ENCODE peak calls at places on chromosomes 7 and 10, in six cellular contexts. One of them, this sample, is unnamed.
A peak's percentile ranks its signal among the peaks of the same experiment; 100 is the strongest.

GRCh38 chr7:229184-229964 is 37.0 kb downstream of the FAM20C start:
- DNase-seq in nephron progenitor cell: no peak
- DNase-seq in colonic mucosa: peak; percentile 41
- DNase-seq in retinal pigment epithelial cell: no peak
- DNase-seq in HL-60: no peak
- DNase-seq in OCI-LY7: no peak
- DNase-seq in this sample: no peak

GRCh38 chr10:128763588-128763987 is 637.4 kb upstream of the MKI67 start:
- DNase-seq in nephron progenitor cell: no peak
- DNase-seq in colonic mucosa: no peak
- DNase-seq in retinal pigment epithelial cell: no peak
- DNase-seq in HL-60: no peak
- DNase-seq in OCI-LY7: no peak
- DNase-seq in this sample: no peak

GRCh38 chr10:30282226-30282625 is 66.9 kb downstream of the MTPAP start:
- DNase-seq in nephron progenitor cell: no peak
- DNase-seq in colonic mucosa: no peak
- DNase-seq in retinal pigment epithelial cell: no peak
- DNase-seq in HL-60: no peak
- DNase-seq in OCI-LY7: no peak
- DNase-seq in this sample: no peak

GRCh38 chr7:159065151-159065550 is 79.5 kb downstream of the VIPR2 start:
- DNase-seq in nephron progenitor cell: no peak
- DNase-seq in colonic mucosa: no peak
- DNase-seq in retinal pigment epithelial cell: no peak
- DNase-seq in HL-60: no peak
- DNase-seq in OCI-LY7: no peak
- DNase-seq in this sample: no peak

GRCh38 chr7:112452102-112452888 is 2.0 kb downstream of the IFRD1 start:
- DNase-seq in nephron progenitor cell: peak; percentile 47
- DNase-seq in colonic mucosa: peak; percentile 35
- DNase-seq in retinal pigment epithelial cell: no peak
- DNase-seq in HL-60: no peak
- DNase-seq in OCI-LY7: peak; percentile 60
- DNase-seq in this sample: peak; percentile 17

GRCh38 chr10:43452356-43452914 is 15.5 kb downstream of the ZNF487 start:
- DNase-seq in nephron progenitor cell: no peak
- DNase-seq in colonic mucosa: no peak
- DNase-seq in retinal pigment epithelial cell: no peak
- DNase-seq in HL-60: no peak
- DNase-seq in OCI-LY7: no peak
- DNase-seq in this sample: no peak

GRCh38 chr10:132471125-132471451 is 66.5 kb upstream of the INPP5A start:
- DNase-seq in nephron progenitor cell: no peak
- DNase-seq in colonic mucosa: no peak
- DNase-seq in retinal pigment epithelial cell: no peak
- DNase-seq in HL-60: no peak
- DNase-seq in OCI-LY7: no peak
- DNase-seq in this sample: no peak

GRCh38 chr7:150417863-150418262 is 32.6 kb upstream of the GIMAP8 start:
- DNase-seq in nephron progenitor cell: no peak
- DNase-seq in colonic mucosa: peak; percentile 12
- DNase-seq in retinal pigment epithelial cell: no peak
- DNase-seq in HL-60: no peak
- DNase-seq in OCI-LY7: no peak
- DNase-seq in this sample: no peak

GRCh38 chr7:2796358-2797352 is 47.5 kb downstream of the GNA12 start:
- DNase-seq in nephron progenitor cell: no peak
- DNase-seq in colonic mucosa: peak; percentile 43
- DNase-seq in retinal pigment epithelial cell: no peak
- DNase-seq in HL-60: no peak
- DNase-seq in OCI-LY7: no peak
- DNase-seq in this sample: no peak

GRCh38 chr7:64733550-64734240 is 60.5 kb upstream of the ZNF138 start:
- DNase-seq in nephron progenitor cell: no peak
- DNase-seq in colonic mucosa: no peak
- DNase-seq in retinal pigment epithelial cell: no peak
- DNase-seq in HL-60: no peak
- DNase-seq in OCI-LY7: no peak
- DNase-seq in this sample: no peak

GRCh38 chr10:34781709-34782108 is 33.4 kb downstream of the PARD3 start:
- DNase-seq in nephron progenitor cell: no peak
- DNase-seq in colonic mucosa: no peak
- DNase-seq in retinal pigment epithelial cell: no peak
- DNase-seq in HL-60: no peak
- DNase-seq in OCI-LY7: no peak
- DNase-seq in this sample: no peak

GRCh38 chr10:128049226-128050010 is 76.8 kb downstream of the MKI67 start:
- DNase-seq in nephron progenitor cell: no peak
- DNase-seq in colonic mucosa: no peak
- DNase-seq in retinal pigment epithelial cell: no peak
- DNase-seq in HL-60: no peak
- DNase-seq in OCI-LY7: no peak
- DNase-seq in this sample: no peak

GRCh38 chr10:94042814-94043175 is 49.1 kb downstream of the PLCE1 start:
- DNase-seq in nephron progenitor cell: no peak
- DNase-seq in colonic mucosa: no peak
- DNase-seq in retinal pigment epithelial cell: no peak
- DNase-seq in HL-60: no peak
- DNase-seq in OCI-LY7: no peak
- DNase-seq in this sample: no peak

GRCh38 chr10:32204606-32205005 is 142.4 kb downstream of the EPC1 start:
- DNase-seq in nephron progenitor cell: no peak
- DNase-seq in colonic mucosa: no peak
- DNase-seq in retinal pigment epithelial cell: no peak
- DNase-seq in HL-60: no peak
- DNase-seq in OCI-LY7: no peak
- DNase-seq in this sample: no peak

GRCh38 chr7:1667566-1668485 is 2.3 kb upstream of the ELFN1 start:
- DNase-seq in nephron progenitor cell: peak; percentile 77
- DNase-seq in colonic mucosa: no peak
- DNase-seq in retinal pigment epithelial cell: no peak
- DNase-seq in HL-60: no peak
- DNase-seq in OCI-LY7: no peak
- DNase-seq in this sample: peak; percentile 53

GRCh38 chr7:96034940-96035727 is 262.8 kb downstream of the DYNC1I1 start:
- DNase-seq in nephron progenitor cell: no peak
- DNase-seq in colonic mucosa: no peak
- DNase-seq in retinal pigment epithelial cell: no peak
- DNase-seq in HL-60: no peak
- DNase-seq in OCI-LY7: no peak
- DNase-seq in this sample: no peak

GRCh38 chr7:134750083-134751062 is 29.1 kb upstream of the CALD1 start:
- DNase-seq in nephron progenitor cell: peak; percentile 65
- DNase-seq in colonic mucosa: peak; percentile 62
- DNase-seq in retinal pigment epithelial cell: no peak
- DNase-seq in HL-60: peak; percentile 50
- DNase-seq in OCI-LY7: peak; percentile 61
- DNase-seq in this sample: peak; percentile 78

GRCh38 chr7:98120559-98120958 is 13.9 kb downstream of the LMTK2 start:
- DNase-seq in nephron progenitor cell: no peak
- DNase-seq in colonic mucosa: no peak
- DNase-seq in retinal pigment epithelial cell: no peak
- DNase-seq in HL-60: no peak
- DNase-seq in OCI-LY7: no peak
- DNase-seq in this sample: no peak

GRCh38 chr7:94509264-94509878 is at the start of gene CASD1:
- DNase-seq in nephron progenitor cell: no peak
- DNase-seq in colonic mucosa: peak; percentile 80
- DNase-seq in retinal pigment epithelial cell: no peak
- DNase-seq in HL-60: peak; percentile 8
- DNase-seq in OCI-LY7: peak; percentile 74
- DNase-seq in this sample: no peak

GRCh38 chr10:75400769-75401568 is 595 bp downstream of the ZNF503 start:
- DNase-seq in nephron progenitor cell: peak; percentile 66
- DNase-seq in colonic mucosa: peak; percentile 61
- DNase-seq in retinal pigment epithelial cell: no peak
- DNase-seq in HL-60: no peak
- DNase-seq in OCI-LY7: no peak
- DNase-seq in this sample: peak; percentile 71

GRCh38 chr10:75398238-75398629 is 3.3 kb downstream of the ZNF503 start:
- DNase-seq in nephron progenitor cell: no peak
- DNase-seq in colonic mucosa: no peak
- DNase-seq in retinal pigment epithelial cell: no peak
- DNase-seq in HL-60: no peak
- DNase-seq in OCI-LY7: no peak
- DNase-seq in this sample: no peak

GRCh38 chr10:75400163-75400768 is 1.3 kb downstream of the ZNF503 start:
- DNase-seq in nephron progenitor cell: no peak
- DNase-seq in colonic mucosa: no peak
- DNase-seq in retinal pigment epithelial cell: no peak
- DNase-seq in HL-60: no peak
- DNase-seq in OCI-LY7: no peak
- DNase-seq in this sample: no peak

GRCh38 chr10:75398630-75399460 is 2.7 kb downstream of the ZNF503 start:
- DNase-seq in nephron progenitor cell: peak; percentile 64
- DNase-seq in colonic mucosa: peak; percentile 22
- DNase-seq in retinal pigment epithelial cell: no peak
- DNase-seq in HL-60: no peak
- DNase-seq in OCI-LY7: no peak
- DNase-seq in this sample: peak; percentile 36

GRCh38 chr10:75399461-75400162 is 2.0 kb downstream of the ZNF503 start:
- DNase-seq in nephron progenitor cell: peak; percentile 75
- DNase-seq in colonic mucosa: peak; percentile 83
- DNase-seq in retinal pigment epithelial cell: no peak
- DNase-seq in HL-60: no peak
- DNase-seq in OCI-LY7: no peak
- DNase-seq in this sample: peak; percentile 79
- TF ChIP-seq CTCF in nephron progenitor cell: peak; percentile 49
- TF ChIP-seq CTCF in colonic mucosa: peak; percentile 61
- TF ChIP-seq CTCF in retinal pigment epithelial cell: peak; percentile 52
- TF ChIP-seq CTCF in HL-60: peak; percentile 19
- TF ChIP-seq CTCF in OCI-LY7: no peak
- TF ChIP-seq CTCF in this sample: peak; percentile 60

DNA sequence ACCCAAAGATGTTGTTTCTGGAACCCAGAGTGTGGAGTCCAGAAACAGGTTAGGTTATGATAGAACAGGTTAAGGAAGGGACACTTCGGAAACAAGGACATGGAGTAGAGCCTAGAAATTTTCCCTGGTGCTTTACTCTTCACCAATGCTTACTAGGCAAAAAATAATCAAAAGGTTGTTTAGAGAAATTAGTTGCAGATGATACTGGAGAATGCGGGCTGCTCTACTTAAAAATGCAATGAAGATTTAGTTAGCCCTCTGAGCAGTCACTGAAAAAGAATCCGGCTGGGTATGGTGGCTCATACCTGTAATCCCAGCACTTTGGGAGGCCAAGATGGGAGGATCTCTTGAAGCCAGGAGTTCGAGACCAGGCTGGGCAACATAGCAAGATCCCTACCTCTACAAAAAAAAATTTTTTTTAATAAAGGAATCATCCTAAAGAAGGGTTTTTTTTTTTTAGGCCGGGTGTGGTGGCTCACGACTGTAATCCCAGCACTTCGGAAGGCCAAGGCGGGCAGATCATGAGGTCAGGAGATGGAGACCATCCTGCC is 3.3 kb upstream of the UBE2H start:
- DNase-seq in nephron progenitor cell: no peak
- DNase-seq in colonic mucosa: no peak
- DNase-seq in retinal pigment epithelial cell: no peak
- DNase-seq in HL-60: no peak
- DNase-seq in OCI-LY7: no peak
- DNase-seq in this sample: no peak
- TF ChIP-seq CTCF in nephron progenitor cell: no peak
- TF ChIP-seq CTCF in colonic mucosa: no peak
- TF ChIP-seq CTCF in retinal pigment epithelial cell: no peak
- TF ChIP-seq CTCF in HL-60: no peak
- TF ChIP-seq CTCF in OCI-LY7: no peak
- TF ChIP-seq CTCF in this sample: no peak

DNA sequence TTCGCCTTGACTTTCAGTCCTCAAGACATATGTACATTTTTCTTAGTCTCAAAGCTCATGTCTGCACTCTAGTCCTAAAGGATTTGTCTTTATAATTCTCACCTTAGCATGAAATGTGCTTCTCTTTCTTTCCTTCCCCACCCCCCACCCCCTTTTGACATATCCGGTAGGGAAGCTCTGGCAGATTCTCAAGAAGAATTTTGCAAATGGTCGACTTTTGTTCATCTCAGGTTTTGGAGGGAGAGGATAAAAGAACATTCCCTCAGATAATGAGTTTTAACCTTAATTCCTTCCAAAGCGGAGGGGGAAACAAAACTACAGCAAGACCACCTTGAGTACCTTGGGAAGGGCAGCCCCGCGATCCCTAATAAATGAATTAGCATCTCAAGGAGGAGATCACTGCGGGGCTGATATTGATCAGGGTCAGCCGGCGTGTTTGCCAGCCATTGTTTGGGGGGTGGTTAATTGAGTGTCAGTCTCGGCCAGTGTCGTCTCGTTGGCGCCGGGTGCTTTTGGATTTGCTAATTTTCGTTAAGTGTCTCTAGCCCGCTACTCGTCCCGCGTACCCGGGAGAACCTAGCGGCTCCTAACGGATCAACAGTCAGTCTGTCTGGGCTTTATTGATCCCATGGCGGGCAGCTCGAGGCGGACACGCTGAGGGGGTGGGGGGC is 889 bp upstream of the BAMBI start:
- DNase-seq in nephron progenitor cell: peak; percentile 54
- DNase-seq in colonic mucosa: no peak
- DNase-seq in retinal pigment epithelial cell: no peak
- DNase-seq in HL-60: no peak
- DNase-seq in OCI-LY7: peak; percentile 21
- DNase-seq in this sample: peak; percentile 44
- TF ChIP-seq CTCF in nephron progenitor cell: no peak
- TF ChIP-seq CTCF in colonic mucosa: no peak
- TF ChIP-seq CTCF in retinal pigment epithelial cell: no peak
- TF ChIP-seq CTCF in HL-60: no peak
- TF ChIP-seq CTCF in OCI-LY7: no peak
- TF ChIP-seq CTCF in this sample: no peak

GRCh38 chr10:27748586-27748985 is 3.0 kb upstream of the MKX start:
- DNase-seq in nephron progenitor cell: no peak
- DNase-seq in colonic mucosa: no peak
- DNase-seq in retinal pigment epithelial cell: no peak
- DNase-seq in HL-60: no peak
- DNase-seq in OCI-LY7: no peak
- DNase-seq in this sample: no peak

GRCh38 chr10:27745380-27745718 is 270 bp downstream of the MKX start:
- DNase-seq in nephron progenitor cell: no peak
- DNase-seq in colonic mucosa: no peak
- DNase-seq in retinal pigment epithelial cell: no peak
- DNase-seq in HL-60: no peak
- DNase-seq in OCI-LY7: no peak
- DNase-seq in this sample: no peak

GRCh38 chr10:27745719-27746363 is at the start of gene MKX:
- DNase-seq in nephron progenitor cell: peak; percentile 89
- DNase-seq in colonic mucosa: peak; percentile 58
- DNase-seq in retinal pigment epithelial cell: no peak
- DNase-seq in HL-60: no peak
- DNase-seq in OCI-LY7: no peak
- DNase-seq in this sample: peak; percentile 79

GRCh38 chr10:27746364-27747095 is 911 bp upstream of the MKX start:
- DNase-seq in nephron progenitor cell: peak; percentile 5
- DNase-seq in colonic mucosa: no peak
- DNase-seq in retinal pigment epithelial cell: no peak
- DNase-seq in HL-60: no peak
- DNase-seq in OCI-LY7: no peak
- DNase-seq in this sample: peak; percentile 19

DNA sequence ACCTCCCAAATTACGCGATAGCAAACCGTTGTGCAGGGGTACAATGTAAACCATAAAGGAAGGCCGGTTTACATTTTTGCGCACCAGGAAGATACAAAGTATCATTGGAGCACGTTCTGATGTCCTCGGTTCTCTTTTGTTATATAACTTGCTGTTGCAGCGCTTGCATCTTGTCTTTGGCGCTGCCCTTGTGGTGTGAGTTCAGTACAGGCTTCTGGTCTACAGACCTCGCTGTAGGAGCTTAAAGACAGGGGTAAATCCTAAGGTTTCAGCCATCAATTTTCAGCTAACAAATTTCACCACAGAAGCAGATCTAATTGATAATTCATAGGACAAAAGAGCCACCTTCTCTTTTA is 1.5 kb upstream of the MKX start:
- DNase-seq in nephron progenitor cell: peak; percentile 10
- DNase-seq in colonic mucosa: no peak
- DNase-seq in retinal pigment epithelial cell: no peak
- DNase-seq in HL-60: no peak
- DNase-seq in OCI-LY7: no peak
- DNase-seq in this sample: peak; percentile 15
- TF ChIP-seq CTCF in nephron progenitor cell: no peak
- TF ChIP-seq CTCF in colonic mucosa: no peak
- TF ChIP-seq CTCF in retinal pigment epithelial cell: no peak
- TF ChIP-seq CTCF in HL-60: no peak
- TF ChIP-seq CTCF in OCI-LY7: no peak
- TF ChIP-seq CTCF in this sample: no peak